ENCODE peak calls at places on chromosomes 16 and 17, in four cellular contexts. One of them, this sample, is unnamed.

GRCh38 chr16:54242199-54242598 is 44.4 kb downstream of the IRX3 start:
- DNase-seq in H1: peak; percentile 7
- DNase-seq in stomach: no peak
- DNase-seq in K562: peak; percentile 16
- DNase-seq in this sample: no peak

GRCh38 chr17:78780852-78781338 is 1.2 kb downstream of the CYTH1 start:
- DNase-seq in H1: no peak
- DNase-seq in stomach: no peak
- DNase-seq in K562: no peak
- DNase-seq in this sample: no peak

GRCh38 chr17:969767-970387 is 9.7 kb downstream of the NXN start:
- DNase-seq in H1: no peak
- DNase-seq in stomach: no peak
- DNase-seq in K562: peak; percentile 22
- DNase-seq in this sample: no peak

GRCh38 chr17:19686400-19687090 is 29.8 kb downstream of the SLC47A2 start:
- DNase-seq in H1: no peak
- DNase-seq in stomach: no peak
- DNase-seq in K562: no peak
- DNase-seq in this sample: no peak

GRCh38 chr17:66426397-66427033 is 124.1 kb downstream of the PRKCA start:
- DNase-seq in H1: no peak
- DNase-seq in stomach: no peak
- DNase-seq in K562: peak; percentile 56
- DNase-seq in this sample: no peak

GRCh38 chr17:28320215-28321061 is 1.4 kb downstream of the TMEM97 start:
- DNase-seq in H1: no peak
- DNase-seq in stomach: no peak
- DNase-seq in K562: peak; percentile 34
- DNase-seq in this sample: no peak

GRCh38 chr17:57088298-57088697 is 3.3 kb downstream of the AKAP1 start:
- DNase-seq in H1: no peak
- DNase-seq in stomach: no peak
- DNase-seq in K562: no peak
- DNase-seq in this sample: no peak

GRCh38 chr17:49798182-49798581 is 9.7 kb downstream of the KAT7 start:
- DNase-seq in H1: no peak
- DNase-seq in stomach: no peak
- DNase-seq in K562: no peak
- DNase-seq in this sample: no peak

GRCh38 chr17:81703747-81704654 is 834 bp downstream of the MRPL12 start:
- DNase-seq in H1: no peak
- DNase-seq in stomach: no peak
- DNase-seq in K562: no peak
- DNase-seq in this sample: no peak

GRCh38 chr16:12305847-12306246 is 329.3 kb downstream of the SNX29 start:
- DNase-seq in H1: no peak
- DNase-seq in stomach: no peak
- DNase-seq in K562: no peak
- DNase-seq in this sample: no peak

GRCh38 chr16:58756650-58757332 is 22.7 kb upstream of the GOT2 start:
- DNase-seq in H1: no peak
- DNase-seq in stomach: no peak
- DNase-seq in K562: no peak
- DNase-seq in this sample: no peak

GRCh38 chr16:66367968-66368891 is 1.7 kb downstream of the CDH5 start:
- DNase-seq in H1: no peak
- DNase-seq in stomach: no peak
- DNase-seq in K562: no peak
- DNase-seq in this sample: no peak

GRCh38 chr16:75606507-75606906 is 16.6 kb downstream of the ADAT1 start:
- DNase-seq in H1: no peak
- DNase-seq in stomach: no peak
- DNase-seq in K562: no peak
- DNase-seq in this sample: no peak

GRCh38 chr16:58047557-58048348 is 22.2 kb downstream of the MMP15 start:
- DNase-seq in H1: no peak
- DNase-seq in stomach: no peak
- DNase-seq in K562: peak; percentile 40
- DNase-seq in this sample: no peak

GRCh38 chr17:11388061-11388460 is 147.0 kb downstream of the SHISA6 start:
- DNase-seq in H1: no peak
- DNase-seq in stomach: no peak
- DNase-seq in K562: peak; percentile 0
- DNase-seq in this sample: no peak

GRCh38 chr17:44451016-44451415 is 52.2 kb downstream of the GPATCH8 start:
- DNase-seq in H1: no peak
- DNase-seq in stomach: no peak
- DNase-seq in K562: no peak
- DNase-seq in this sample: no peak

GRCh38 chr16:67394271-67395104 is 1.2 kb upstream of the TPPP3 start:
- DNase-seq in H1: no peak
- DNase-seq in stomach: no peak
- DNase-seq in K562: no peak
- DNase-seq in this sample: peak; percentile 87

GRCh38 chr17:79607941-79608728 is 2.7 kb downstream of the RBFOX3 start:
- DNase-seq in H1: peak; percentile 38
- DNase-seq in stomach: no peak
- DNase-seq in K562: peak; percentile 34
- DNase-seq in this sample: peak; percentile 82

GRCh38 chr16:11042205-11042604 is 97.8 kb downstream of the CLEC16A start:
- DNase-seq in H1: no peak
- DNase-seq in stomach: no peak
- DNase-seq in K562: no peak
- DNase-seq in this sample: no peak

GRCh38 chr16:89246903-89247733 is 29.6 kb downstream of the ZNF778 start:
- DNase-seq in H1: peak; percentile 62
- DNase-seq in stomach: peak; percentile 94
- DNase-seq in K562: peak; percentile 88
- DNase-seq in this sample: peak; percentile 99
- TF ChIP-seq POLR2AphosphoS5 in H1: no peak
- TF ChIP-seq POLR2AphosphoS5 in stomach: no peak
- TF ChIP-seq POLR2AphosphoS5 in K562: no peak
- TF ChIP-seq POLR2AphosphoS5 in this sample: no peak

GRCh38 chr17:36808181-36808661 is 129.1 kb upstream of the LHX1 start:
- DNase-seq in H1: no peak
- DNase-seq in stomach: no peak
- DNase-seq in K562: peak; percentile 6
- DNase-seq in this sample: peak; percentile 82
- TF ChIP-seq POLR2A in H1: no peak
- TF ChIP-seq POLR2A in stomach: no peak
- TF ChIP-seq POLR2A in K562: no peak
- TF ChIP-seq POLR2A in this sample: no peak

GRCh38 chr17:67629963-67630320 is 87.8 kb upstream of the NOL11 start:
- DNase-seq in H1: no peak
- DNase-seq in stomach: no peak
- DNase-seq in K562: peak; percentile 6
- DNase-seq in this sample: no peak

GRCh38 chr17:67636841-67637240 is 80.9 kb upstream of the NOL11 start:
- DNase-seq in H1: no peak
- DNase-seq in stomach: no peak
- DNase-seq in K562: no peak
- DNase-seq in this sample: no peak

GRCh38 chr17:67635688-67636087 is 82.0 kb upstream of the NOL11 start:
- DNase-seq in H1: no peak
- DNase-seq in stomach: no peak
- DNase-seq in K562: no peak
- DNase-seq in this sample: no peak

GRCh38 chr17:67636312-67636711 is 81.4 kb upstream of the NOL11 start:
- DNase-seq in H1: no peak
- DNase-seq in stomach: no peak
- DNase-seq in K562: no peak
- DNase-seq in this sample: no peak

GRCh38 chr17:67633751-67634191 is 84.0 kb upstream of the NOL11 start:
- DNase-seq in H1: no peak
- DNase-seq in stomach: no peak
- DNase-seq in K562: no peak
- DNase-seq in this sample: no peak
- TF ChIP-seq POLR2AphosphoS5 in H1: no peak
- TF ChIP-seq POLR2AphosphoS5 in stomach: no peak
- TF ChIP-seq POLR2AphosphoS5 in K562: no peak
- TF ChIP-seq POLR2AphosphoS5 in this sample: no peak

DNA sequence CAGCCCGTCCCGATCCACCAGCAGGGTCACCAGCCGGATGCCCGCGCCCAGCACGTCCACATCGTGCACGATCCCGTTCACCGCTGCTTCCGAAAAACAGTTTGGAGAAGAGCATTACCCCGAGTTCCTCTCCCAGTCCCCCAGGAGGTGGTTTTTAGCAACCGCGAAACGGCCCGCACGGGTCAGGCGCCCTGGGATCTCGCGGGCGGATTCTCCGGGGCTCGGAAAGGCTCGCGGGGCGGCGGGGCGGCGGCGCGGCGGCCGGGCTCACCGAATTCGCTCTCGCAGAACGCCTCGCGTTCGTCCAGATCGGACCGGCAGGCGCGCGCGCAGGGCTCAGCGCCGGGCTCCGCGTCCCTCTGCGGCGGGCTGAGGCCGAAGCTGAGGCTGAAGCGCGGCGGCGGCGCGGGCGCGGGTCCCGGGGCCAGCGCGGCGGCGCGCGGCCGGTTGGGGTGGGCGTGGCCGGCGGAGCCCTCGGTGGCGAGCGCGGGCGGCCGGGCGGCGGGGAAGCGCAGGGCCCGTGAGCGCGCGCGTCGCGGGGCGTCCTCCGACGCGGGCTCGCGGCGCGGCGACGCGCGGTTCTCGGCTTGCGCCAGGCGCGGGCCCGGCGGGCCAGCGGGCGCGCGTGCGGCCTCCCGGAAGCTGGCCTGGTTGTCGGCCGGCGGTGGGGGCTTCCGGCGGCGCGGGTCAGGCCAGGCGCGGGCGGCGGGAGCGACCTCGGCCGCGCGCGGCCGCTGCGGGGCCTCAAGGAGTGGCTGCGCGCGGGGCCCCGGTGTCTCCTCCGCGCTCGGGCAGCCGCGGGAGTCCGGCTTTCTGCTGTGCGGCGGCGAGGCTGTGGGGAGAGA is 2.9 kb downstream of the C17orf58 start:
- DNase-seq in H1: no peak
- DNase-seq in stomach: peak; percentile 87
- DNase-seq in K562: peak; percentile 91
- DNase-seq in this sample: peak; percentile 84
- TF ChIP-seq POLR2A in H1: peak; percentile 38
- TF ChIP-seq POLR2A in stomach: no peak
- TF ChIP-seq POLR2A in K562: peak; percentile 85
- TF ChIP-seq POLR2A in this sample: peak; percentile 79

GRCh38 chr17:38710985-38711384 is 5.9 kb downstream of the MLLT6 start:
- DNase-seq in H1: no peak
- DNase-seq in stomach: no peak
- DNase-seq in K562: peak; percentile 60
- DNase-seq in this sample: no peak

GRCh38 chr17:38709864-38710602 is 5.0 kb downstream of the MLLT6 start:
- DNase-seq in H1: no peak
- DNase-seq in stomach: no peak
- DNase-seq in K562: no peak
- DNase-seq in this sample: no peak

GRCh38 chr17:38710603-38710962 is 5.5 kb downstream of the MLLT6 start:
- DNase-seq in H1: no peak
- DNase-seq in stomach: no peak
- DNase-seq in K562: no peak
- DNase-seq in this sample: no peak

GRCh38 chr17:38707678-38708351 is 2.7 kb downstream of the MLLT6 start:
- DNase-seq in H1: no peak
- DNase-seq in stomach: no peak
- DNase-seq in K562: no peak
- DNase-seq in this sample: no peak

GRCh38 chr17:38709104-38709820 is 4.2 kb downstream of the MLLT6 start:
- DNase-seq in H1: no peak
- DNase-seq in stomach: no peak
- DNase-seq in K562: no peak
- DNase-seq in this sample: no peak
- TF ChIP-seq POLR2AphosphoS5 in H1: no peak
- TF ChIP-seq POLR2AphosphoS5 in stomach: no peak
- TF ChIP-seq POLR2AphosphoS5 in K562: no peak
- TF ChIP-seq POLR2AphosphoS5 in this sample: no peak